ENCODE peak calls at places on chromosomes 1 and 21, in nine cellular contexts. One of them, this sample, is unnamed.

GRCh38 chr1:12617901-12618660 is at the start of gene DHRS3:
- DNase-seq in H1: no peak
- DNase-seq in thoracic aorta: no peak
- DNase-seq in CD4-positive, alpha-beta T cell: peak
- DNase-seq in heart right ventricle: peak
- DNase-seq in CD4-positive, alpha-beta memory T cell: peak
- DNase-seq in mesenchymal stem cell: peak
- DNase-seq in SJSA1: peak
- DNase-seq in upper lobe of right lung: peak
- DNase-seq in this sample: peak

GRCh38 chr1:40141878-40142535 is 19.2 kb upstream of the RLF start:
- DNase-seq in H1: no peak
- DNase-seq in thoracic aorta: no peak
- DNase-seq in CD4-positive, alpha-beta T cell: no peak
- DNase-seq in heart right ventricle: no peak
- DNase-seq in CD4-positive, alpha-beta memory T cell: no peak
- DNase-seq in mesenchymal stem cell: no peak
- DNase-seq in SJSA1: peak
- DNase-seq in upper lobe of right lung: no peak
- DNase-seq in this sample: no peak

GRCh38 chr1:55400560-55400959 is 185.4 kb upstream of the USP24 start:
- DNase-seq in H1: no peak
- DNase-seq in thoracic aorta: no peak
- DNase-seq in CD4-positive, alpha-beta T cell: no peak
- DNase-seq in heart right ventricle: no peak
- DNase-seq in CD4-positive, alpha-beta memory T cell: no peak
- DNase-seq in mesenchymal stem cell: no peak
- DNase-seq in SJSA1: no peak
- DNase-seq in upper lobe of right lung: no peak
- DNase-seq in this sample: no peak

GRCh38 chr1:222665964-222666363 is 46.3 kb downstream of the AIDA start:
- DNase-seq in H1: no peak
- DNase-seq in thoracic aorta: no peak
- DNase-seq in CD4-positive, alpha-beta T cell: no peak
- DNase-seq in heart right ventricle: no peak
- DNase-seq in CD4-positive, alpha-beta memory T cell: no peak
- DNase-seq in mesenchymal stem cell: peak
- DNase-seq in SJSA1: peak
- DNase-seq in upper lobe of right lung: no peak
- DNase-seq in this sample: no peak

GRCh38 chr1:243477676-243478075 is 221.8 kb downstream of the SDCCAG8 start:
- DNase-seq in H1: no peak
- DNase-seq in thoracic aorta: no peak
- DNase-seq in CD4-positive, alpha-beta T cell: no peak
- DNase-seq in heart right ventricle: no peak
- DNase-seq in CD4-positive, alpha-beta memory T cell: no peak
- DNase-seq in mesenchymal stem cell: no peak
- DNase-seq in SJSA1: no peak
- DNase-seq in upper lobe of right lung: no peak
- DNase-seq in this sample: no peak

GRCh38 chr1:24609949-24610517 is 33.1 kb upstream of the SRRM1 start:
- DNase-seq in H1: no peak
- DNase-seq in thoracic aorta: no peak
- DNase-seq in CD4-positive, alpha-beta T cell: no peak
- DNase-seq in heart right ventricle: no peak
- DNase-seq in CD4-positive, alpha-beta memory T cell: no peak
- DNase-seq in mesenchymal stem cell: no peak
- DNase-seq in SJSA1: no peak
- DNase-seq in upper lobe of right lung: no peak
- DNase-seq in this sample: no peak

GRCh38 chr1:5664081-5664480 is 328.1 kb downstream of the NPHP4 start:
- DNase-seq in H1: no peak
- DNase-seq in thoracic aorta: no peak
- DNase-seq in CD4-positive, alpha-beta T cell: no peak
- DNase-seq in heart right ventricle: no peak
- DNase-seq in CD4-positive, alpha-beta memory T cell: no peak
- DNase-seq in mesenchymal stem cell: no peak
- DNase-seq in SJSA1: no peak
- DNase-seq in upper lobe of right lung: no peak
- DNase-seq in this sample: peak

GRCh38 chr1:26546375-26546774 is 16.8 kb downstream of the RPS6KA1 start:
- DNase-seq in H1: no peak
- DNase-seq in thoracic aorta: no peak
- DNase-seq in CD4-positive, alpha-beta T cell: no peak
- DNase-seq in heart right ventricle: no peak
- DNase-seq in CD4-positive, alpha-beta memory T cell: no peak
- DNase-seq in mesenchymal stem cell: no peak
- DNase-seq in SJSA1: no peak
- DNase-seq in upper lobe of right lung: no peak
- DNase-seq in this sample: no peak

GRCh38 chr1:229464672-229465071 is 30.8 kb upstream of the ACTA1 start:
- DNase-seq in H1: no peak
- DNase-seq in thoracic aorta: no peak
- DNase-seq in CD4-positive, alpha-beta T cell: no peak
- DNase-seq in heart right ventricle: no peak
- DNase-seq in CD4-positive, alpha-beta memory T cell: no peak
- DNase-seq in mesenchymal stem cell: no peak
- DNase-seq in SJSA1: no peak
- DNase-seq in upper lobe of right lung: no peak
- DNase-seq in this sample: no peak

GRCh38 chr1:236092899-236093298 is 28.0 kb upstream of the NID1 start:
- DNase-seq in H1: no peak
- DNase-seq in thoracic aorta: no peak
- DNase-seq in CD4-positive, alpha-beta T cell: no peak
- DNase-seq in heart right ventricle: no peak
- DNase-seq in CD4-positive, alpha-beta memory T cell: no peak
- DNase-seq in mesenchymal stem cell: no peak
- DNase-seq in SJSA1: no peak
- DNase-seq in upper lobe of right lung: no peak
- DNase-seq in this sample: no peak

GRCh38 chr1:110240476-110241210 is 30.5 kb downstream of the KCNC4 start:
- DNase-seq in H1: no peak
- DNase-seq in thoracic aorta: no peak
- DNase-seq in CD4-positive, alpha-beta T cell: no peak
- DNase-seq in heart right ventricle: no peak
- DNase-seq in CD4-positive, alpha-beta memory T cell: no peak
- DNase-seq in mesenchymal stem cell: no peak
- DNase-seq in SJSA1: no peak
- DNase-seq in upper lobe of right lung: no peak
- DNase-seq in this sample: no peak

GRCh38 chr1:1418464-1419362 is 2.4 kb downstream of the ANKRD65 start:
- DNase-seq in H1: no peak
- DNase-seq in thoracic aorta: no peak
- DNase-seq in CD4-positive, alpha-beta T cell: no peak
- DNase-seq in heart right ventricle: no peak
- DNase-seq in CD4-positive, alpha-beta memory T cell: peak
- DNase-seq in mesenchymal stem cell: no peak
- DNase-seq in SJSA1: no peak
- DNase-seq in upper lobe of right lung: no peak
- DNase-seq in this sample: no peak

GRCh38 chr1:188668083-188668482 is 1809.6 kb downstream of the BRINP3 start:
- DNase-seq in H1: no peak
- DNase-seq in thoracic aorta: no peak
- DNase-seq in CD4-positive, alpha-beta T cell: no peak
- DNase-seq in heart right ventricle: no peak
- DNase-seq in CD4-positive, alpha-beta memory T cell: peak
- DNase-seq in mesenchymal stem cell: no peak
- DNase-seq in SJSA1: no peak
- DNase-seq in upper lobe of right lung: no peak
- DNase-seq in this sample: no peak

GRCh38 chr1:89259283-89259971 is 13.2 kb downstream of the GBP5 start:
- DNase-seq in H1: no peak
- DNase-seq in thoracic aorta: no peak
- DNase-seq in CD4-positive, alpha-beta T cell: peak
- DNase-seq in heart right ventricle: no peak
- DNase-seq in CD4-positive, alpha-beta memory T cell: peak
- DNase-seq in mesenchymal stem cell: no peak
- DNase-seq in SJSA1: no peak
- DNase-seq in upper lobe of right lung: peak
- DNase-seq in this sample: no peak

GRCh38 chr1:23444104-23444533 is 19.6 kb upstream of the TCEA3 start:
- DNase-seq in H1: no peak
- DNase-seq in thoracic aorta: peak
- DNase-seq in CD4-positive, alpha-beta T cell: no peak
- DNase-seq in heart right ventricle: no peak
- DNase-seq in CD4-positive, alpha-beta memory T cell: no peak
- DNase-seq in mesenchymal stem cell: peak
- DNase-seq in SJSA1: no peak
- DNase-seq in upper lobe of right lung: peak
- DNase-seq in this sample: peak

GRCh38 chr1:29121951-29122661 is 1.6 kb downstream of the TMEM200B start:
- DNase-seq in H1: peak
- DNase-seq in thoracic aorta: no peak
- DNase-seq in CD4-positive, alpha-beta T cell: no peak
- DNase-seq in heart right ventricle: peak
- DNase-seq in CD4-positive, alpha-beta memory T cell: no peak
- DNase-seq in mesenchymal stem cell: no peak
- DNase-seq in SJSA1: no peak
- DNase-seq in upper lobe of right lung: peak
- DNase-seq in this sample: peak

GRCh38 chr1:223776075-223776814 is 63.9 kb downstream of the CAPN2 start:
- DNase-seq in H1: no peak
- DNase-seq in thoracic aorta: no peak
- DNase-seq in CD4-positive, alpha-beta T cell: peak
- DNase-seq in heart right ventricle: no peak
- DNase-seq in CD4-positive, alpha-beta memory T cell: peak
- DNase-seq in mesenchymal stem cell: peak
- DNase-seq in SJSA1: peak
- DNase-seq in upper lobe of right lung: no peak
- DNase-seq in this sample: no peak

GRCh38 chr1:166167395-166167922 is 658 bp upstream of the FAM78B start:
- DNase-seq in H1: no peak
- DNase-seq in thoracic aorta: no peak
- DNase-seq in CD4-positive, alpha-beta T cell: no peak
- DNase-seq in heart right ventricle: no peak
- DNase-seq in CD4-positive, alpha-beta memory T cell: no peak
- DNase-seq in mesenchymal stem cell: no peak
- DNase-seq in SJSA1: no peak
- DNase-seq in upper lobe of right lung: no peak
- DNase-seq in this sample: no peak

DNA sequence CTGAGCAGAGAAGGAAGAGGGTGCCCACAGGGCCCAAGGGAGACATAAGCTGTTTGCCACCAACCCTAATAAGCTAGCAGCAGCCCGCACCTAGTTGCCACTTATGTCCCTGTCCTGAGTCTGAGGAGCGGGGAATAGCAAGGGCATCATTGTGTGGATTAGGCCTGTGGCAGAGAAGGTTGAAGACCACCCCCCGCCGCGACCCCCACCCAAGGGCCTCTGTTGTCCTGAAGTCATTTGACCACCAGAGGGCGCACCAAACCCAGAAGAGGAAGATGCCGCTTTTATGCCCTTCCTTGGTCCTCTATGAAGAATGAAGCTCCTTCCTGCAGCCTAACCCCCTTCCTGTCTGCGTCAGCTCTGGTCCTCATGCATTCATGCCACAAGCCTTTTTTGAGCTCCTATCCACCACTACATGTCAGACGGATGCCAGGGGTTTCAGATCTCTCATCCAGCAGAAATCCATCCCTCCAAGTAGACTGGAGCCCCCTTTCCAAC is 16.6 kb downstream of the RHBG start:
- DNase-seq in H1: no peak
- DNase-seq in thoracic aorta: peak
- DNase-seq in CD4-positive, alpha-beta T cell: peak
- DNase-seq in heart right ventricle: peak
- DNase-seq in CD4-positive, alpha-beta memory T cell: peak
- DNase-seq in mesenchymal stem cell: peak
- DNase-seq in SJSA1: peak
- DNase-seq in upper lobe of right lung: no peak
- DNase-seq in this sample: peak
- H3K27ac ChIP-seq in H1: no peak
- H3K27ac ChIP-seq in thoracic aorta: no peak
- H3K27ac ChIP-seq in CD4-positive, alpha-beta T cell: no peak
- H3K27ac ChIP-seq in heart right ventricle: no peak
- H3K27ac ChIP-seq in CD4-positive, alpha-beta memory T cell: no peak
- H3K27ac ChIP-seq in mesenchymal stem cell: no peak
- H3K27ac ChIP-seq in SJSA1: no peak
- H3K27ac ChIP-seq in upper lobe of right lung: no peak
- H3K27ac ChIP-seq in this sample: no peak

GRCh38 chr1:180860535-180860934 is 52.2 kb upstream of the KIAA1614 start:
- DNase-seq in H1: no peak
- DNase-seq in thoracic aorta: no peak
- DNase-seq in CD4-positive, alpha-beta T cell: no peak
- DNase-seq in heart right ventricle: no peak
- DNase-seq in CD4-positive, alpha-beta memory T cell: no peak
- DNase-seq in mesenchymal stem cell: no peak
- DNase-seq in SJSA1: no peak
- DNase-seq in upper lobe of right lung: no peak
- DNase-seq in this sample: no peak
- H3K27ac ChIP-seq in H1: no peak
- H3K27ac ChIP-seq in thoracic aorta: no peak
- H3K27ac ChIP-seq in CD4-positive, alpha-beta T cell: no peak
- H3K27ac ChIP-seq in heart right ventricle: no peak
- H3K27ac ChIP-seq in CD4-positive, alpha-beta memory T cell: no peak
- H3K27ac ChIP-seq in mesenchymal stem cell: no peak
- H3K27ac ChIP-seq in SJSA1: no peak
- H3K27ac ChIP-seq in upper lobe of right lung: no peak
- H3K27ac ChIP-seq in this sample: no peak

DNA sequence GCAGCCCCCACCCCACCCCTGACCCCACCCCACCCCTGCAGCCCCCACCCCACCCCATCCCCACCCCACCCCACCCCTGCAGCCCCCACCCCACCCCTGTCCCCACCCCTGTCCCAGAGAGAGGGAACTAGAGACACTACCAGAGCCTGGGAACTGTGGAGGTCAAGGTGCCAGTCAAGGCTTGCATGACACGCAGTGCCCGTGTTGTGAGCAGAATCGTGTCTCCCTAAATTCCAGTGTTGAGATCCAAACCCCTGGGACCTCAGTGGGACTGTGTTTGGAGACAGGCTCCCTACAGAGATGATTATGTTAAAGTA is 18.4 kb upstream of the SUMO3 start:
- DNase-seq in H1: no peak
- DNase-seq in thoracic aorta: no peak
- DNase-seq in CD4-positive, alpha-beta T cell: no peak
- DNase-seq in heart right ventricle: no peak
- DNase-seq in CD4-positive, alpha-beta memory T cell: no peak
- DNase-seq in mesenchymal stem cell: no peak
- DNase-seq in SJSA1: no peak
- DNase-seq in upper lobe of right lung: no peak
- DNase-seq in this sample: no peak
- H3K27ac ChIP-seq in H1: no peak
- H3K27ac ChIP-seq in thoracic aorta: no peak
- H3K27ac ChIP-seq in CD4-positive, alpha-beta T cell: no peak
- H3K27ac ChIP-seq in heart right ventricle: no peak
- H3K27ac ChIP-seq in CD4-positive, alpha-beta memory T cell: no peak
- H3K27ac ChIP-seq in mesenchymal stem cell: no peak
- H3K27ac ChIP-seq in SJSA1: no peak
- H3K27ac ChIP-seq in upper lobe of right lung: no peak
- H3K27ac ChIP-seq in this sample: no peak

DNA sequence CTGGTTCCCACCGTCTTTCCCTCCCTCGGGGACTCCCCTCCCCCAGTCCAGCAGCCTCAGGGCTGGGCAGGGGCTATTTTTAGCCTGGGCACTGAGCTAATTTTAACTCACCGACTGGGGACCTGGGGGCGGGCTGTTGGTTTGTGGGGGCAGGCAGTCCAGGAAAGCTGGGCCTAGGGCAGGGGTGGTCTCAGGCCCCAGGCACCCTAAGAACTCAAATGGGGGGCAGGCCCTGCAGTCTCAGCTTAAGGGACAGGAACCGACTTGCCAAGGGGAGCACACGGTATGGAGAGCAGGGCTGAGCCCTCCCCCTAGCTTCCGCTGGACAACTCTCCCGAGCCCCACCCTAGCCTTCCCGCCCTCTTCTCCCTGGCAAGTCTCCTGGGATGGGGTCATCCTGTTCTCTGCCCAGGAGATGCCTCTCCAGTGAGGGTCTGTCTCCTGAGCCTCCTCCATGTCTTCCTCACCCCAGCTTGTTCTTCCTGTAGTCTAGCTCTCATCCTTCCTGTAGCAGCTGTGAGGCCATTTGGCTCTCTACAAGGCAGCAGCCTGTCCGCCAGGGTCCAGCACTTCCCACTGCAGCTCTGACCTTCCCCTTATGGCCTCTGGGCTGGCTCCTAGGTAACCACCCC is 10.1 kb downstream of the MEF2D start:
- DNase-seq in H1: no peak
- DNase-seq in thoracic aorta: no peak
- DNase-seq in CD4-positive, alpha-beta T cell: no peak
- DNase-seq in heart right ventricle: peak
- DNase-seq in CD4-positive, alpha-beta memory T cell: no peak
- DNase-seq in mesenchymal stem cell: peak
- DNase-seq in SJSA1: peak
- DNase-seq in upper lobe of right lung: peak
- DNase-seq in this sample: peak
- H3K27ac ChIP-seq in H1: peak
- H3K27ac ChIP-seq in thoracic aorta: peak
- H3K27ac ChIP-seq in CD4-positive, alpha-beta T cell: peak
- H3K27ac ChIP-seq in heart right ventricle: peak
- H3K27ac ChIP-seq in CD4-positive, alpha-beta memory T cell: peak
- H3K27ac ChIP-seq in mesenchymal stem cell: no peak
- H3K27ac ChIP-seq in SJSA1: peak
- H3K27ac ChIP-seq in upper lobe of right lung: peak
- H3K27ac ChIP-seq in this sample: peak

This sample was measured in testis.